ENCODE peak calls at places on chromosome 22, in four cellular contexts. One of them, this sample, is unnamed.

GRCh38 chr22:19063581-19064353 is 58.4 kb downstream of the DGCR2 start:
- DNase-seq in dorsolateral prefrontal cortex: no peak
- DNase-seq in heart left ventricle: peak
- DNase-seq in uterus: no peak
- DNase-seq in this sample: no peak

GRCh38 chr22:43151251-43152000 is at the start of gene TSPO:
- DNase-seq in dorsolateral prefrontal cortex: peak
- DNase-seq in heart left ventricle: peak
- DNase-seq in uterus: peak
- DNase-seq in this sample: no peak

GRCh38 chr22:22748297-22748743 is 103.9 kb downstream of the GGTLC2 start:
- DNase-seq in dorsolateral prefrontal cortex: peak
- DNase-seq in heart left ventricle: no peak
- DNase-seq in uterus: no peak
- DNase-seq in this sample: peak

GRCh38 chr22:35627267-35628041 is 10.3 kb upstream of the MB start:
- DNase-seq in dorsolateral prefrontal cortex: peak
- DNase-seq in heart left ventricle: peak
- DNase-seq in uterus: peak
- DNase-seq in this sample: peak

GRCh38 chr22:43293259-43293658 is 49.9 kb downstream of the SCUBE1 start:
- DNase-seq in dorsolateral prefrontal cortex: no peak
- DNase-seq in heart left ventricle: no peak
- DNase-seq in uterus: no peak
- DNase-seq in this sample: no peak

GRCh38 chr22:37036655-37037377 is 14.7 kb upstream of the KCTD17 start:
- DNase-seq in dorsolateral prefrontal cortex: no peak
- DNase-seq in heart left ventricle: no peak
- DNase-seq in uterus: no peak
- DNase-seq in this sample: no peak

GRCh38 chr22:29301716-29302401 is 4.6 kb upstream of the GAS2L1 start:
- DNase-seq in dorsolateral prefrontal cortex: no peak
- DNase-seq in heart left ventricle: peak
- DNase-seq in uterus: no peak
- DNase-seq in this sample: no peak

GRCh38 chr22:38462960-38463784 is 4.7 kb upstream of the KDELR3 start:
- DNase-seq in dorsolateral prefrontal cortex: no peak
- DNase-seq in heart left ventricle: peak
- DNase-seq in uterus: peak
- DNase-seq in this sample: no peak

GRCh38 chr22:47957649-47958048 is 1195.2 kb downstream of the TBC1D22A start:
- DNase-seq in dorsolateral prefrontal cortex: no peak
- DNase-seq in heart left ventricle: no peak
- DNase-seq in uterus: no peak
- DNase-seq in this sample: no peak

GRCh38 chr22:23626286-23626975 is 5.7 kb downstream of the DRICH1 start:
- DNase-seq in dorsolateral prefrontal cortex: no peak
- DNase-seq in heart left ventricle: no peak
- DNase-seq in uterus: no peak
- DNase-seq in this sample: no peak

GRCh38 chr22:47372596-47373385 is 610.3 kb downstream of the TBC1D22A start:
- DNase-seq in dorsolateral prefrontal cortex: no peak
- DNase-seq in heart left ventricle: peak
- DNase-seq in uterus: peak
- DNase-seq in this sample: no peak

GRCh38 chr22:37126882-37127281 is 17.4 kb upstream of the TMPRSS6 start:
- DNase-seq in dorsolateral prefrontal cortex: no peak
- DNase-seq in heart left ventricle: no peak
- DNase-seq in uterus: no peak
- DNase-seq in this sample: no peak

GRCh38 chr22:48217596-48217995 is 1455.1 kb downstream of the TBC1D22A start:
- DNase-seq in dorsolateral prefrontal cortex: no peak
- DNase-seq in heart left ventricle: no peak
- DNase-seq in uterus: no peak
- DNase-seq in this sample: no peak

GRCh38 chr22:42704896-42705295 is 15.8 kb downstream of the A4GALT start:
- DNase-seq in dorsolateral prefrontal cortex: no peak
- DNase-seq in heart left ventricle: no peak
- DNase-seq in uterus: no peak
- DNase-seq in this sample: no peak

DNA sequence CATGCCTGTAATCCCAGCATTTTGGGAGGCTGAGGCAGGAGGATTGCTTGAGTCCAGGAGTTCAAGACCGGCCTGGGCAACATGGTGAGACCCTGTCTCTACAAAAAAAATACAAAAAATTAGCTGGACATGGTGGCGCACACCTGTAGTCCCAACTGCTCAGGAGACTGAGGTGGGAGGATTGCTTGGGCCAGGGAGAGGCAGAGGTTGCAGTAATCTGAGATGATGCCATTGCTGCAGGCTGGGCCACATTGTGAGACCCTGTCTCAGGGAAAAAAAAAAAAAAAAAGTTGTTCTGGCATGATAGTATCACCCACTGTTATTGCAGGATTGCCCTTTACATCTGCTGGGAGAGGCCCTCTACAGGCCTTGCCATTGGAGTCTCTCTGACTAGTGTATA is 18.4 kb downstream of the ATXN10 start:
- DNase-seq in dorsolateral prefrontal cortex: no peak
- DNase-seq in heart left ventricle: no peak
- DNase-seq in uterus: no peak
- DNase-seq in this sample: no peak
- H3K27ac ChIP-seq in dorsolateral prefrontal cortex: no peak
- H3K27ac ChIP-seq in heart left ventricle: no peak
- H3K27ac ChIP-seq in uterus: no peak
- H3K27ac ChIP-seq in this sample: no peak

GRCh38 chr22:30882974-30883533 is 85.5 kb downstream of the MORC2 start:
- DNase-seq in dorsolateral prefrontal cortex: no peak
- DNase-seq in heart left ventricle: peak
- DNase-seq in uterus: no peak
- DNase-seq in this sample: no peak

GRCh38 chr22:30883586-30884145 is 84.9 kb downstream of the MORC2 start:
- DNase-seq in dorsolateral prefrontal cortex: no peak
- DNase-seq in heart left ventricle: peak
- DNase-seq in uterus: no peak
- DNase-seq in this sample: no peak

GRCh38 chr22:30881361-30882180 is 87.0 kb downstream of the MORC2 start:
- DNase-seq in dorsolateral prefrontal cortex: no peak
- DNase-seq in heart left ventricle: peak
- DNase-seq in uterus: no peak
- DNase-seq in this sample: no peak

GRCh38 chr22:30880847-30881246 is 87.7 kb downstream of the MORC2 start:
- DNase-seq in dorsolateral prefrontal cortex: no peak
- DNase-seq in heart left ventricle: peak
- DNase-seq in uterus: no peak
- DNase-seq in this sample: no peak

DNA sequence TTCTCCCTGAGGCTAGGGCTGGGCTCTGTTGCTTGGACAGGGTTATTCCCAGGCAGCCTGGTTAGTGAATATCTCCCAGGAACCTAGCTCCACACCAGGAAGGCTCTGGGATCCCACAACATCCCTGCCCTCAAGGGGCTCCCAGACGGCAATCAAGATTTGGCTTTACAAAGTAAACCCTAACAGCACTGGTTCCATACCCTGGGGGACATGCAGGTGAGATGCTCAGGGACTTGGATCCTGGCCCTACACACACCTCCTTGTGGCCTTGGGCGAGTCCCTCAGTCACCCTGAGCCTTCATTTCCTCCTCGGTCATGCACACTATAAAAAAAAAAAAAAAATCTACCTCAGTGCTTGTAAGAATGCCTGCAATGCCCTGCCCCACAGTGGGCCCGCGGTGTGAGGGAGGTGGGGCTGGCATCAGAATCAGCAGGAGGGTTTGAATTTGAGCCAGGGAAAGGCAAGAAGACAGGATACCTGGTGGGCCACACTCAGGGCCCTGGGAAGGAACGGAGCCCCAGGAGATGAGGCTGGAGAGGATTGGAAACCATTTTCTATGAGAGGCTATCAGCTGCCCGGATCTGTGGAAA is 86.3 kb downstream of the MORC2 start:
- DNase-seq in dorsolateral prefrontal cortex: no peak
- DNase-seq in heart left ventricle: no peak
- DNase-seq in uterus: no peak
- DNase-seq in this sample: no peak
- H3K4me3 ChIP-seq in dorsolateral prefrontal cortex: no peak
- H3K4me3 ChIP-seq in heart left ventricle: no peak
- H3K4me3 ChIP-seq in uterus: no peak
- H3K4me3 ChIP-seq in this sample: no peak

DNA sequence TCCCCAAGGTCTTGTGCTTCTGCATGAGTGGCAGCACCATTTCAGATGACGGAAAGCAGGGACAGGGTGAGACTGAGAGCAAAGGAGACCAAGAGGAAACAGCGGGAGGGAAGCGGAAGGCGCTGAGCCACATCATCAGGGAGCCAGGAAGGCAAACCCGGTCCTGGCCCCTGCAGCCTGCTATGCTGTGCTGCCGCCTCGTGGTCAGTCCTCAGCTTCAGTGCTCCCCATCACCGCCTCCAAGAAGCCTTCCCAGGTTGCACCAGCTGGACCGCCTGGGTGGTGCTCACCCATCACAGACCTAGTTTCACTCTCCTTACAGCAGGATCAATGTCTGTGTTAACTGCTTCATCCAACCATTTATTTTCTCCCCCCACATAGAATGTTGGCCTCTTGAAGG is 73.0 kb upstream of the PHF21B start:
- DNase-seq in dorsolateral prefrontal cortex: no peak
- DNase-seq in heart left ventricle: no peak
- DNase-seq in uterus: no peak
- DNase-seq in this sample: no peak
- TF ChIP-seq CTCF in dorsolateral prefrontal cortex: peak
- TF ChIP-seq CTCF in heart left ventricle: no peak
- TF ChIP-seq CTCF in uterus: no peak
- TF ChIP-seq CTCF in this sample: peak

GRCh38 chr22:27393371-27393770 is 408.2 kb downstream of the MN1 start:
- DNase-seq in dorsolateral prefrontal cortex: no peak
- DNase-seq in heart left ventricle: no peak
- DNase-seq in uterus: no peak
- DNase-seq in this sample: no peak
- H3K27ac ChIP-seq in dorsolateral prefrontal cortex: no peak
- H3K27ac ChIP-seq in heart left ventricle: no peak
- H3K27ac ChIP-seq in uterus: no peak
- H3K27ac ChIP-seq in this sample: no peak

GRCh38 chr22:50057292-50057867 is 718 bp downstream of the TTLL8 start:
- DNase-seq in dorsolateral prefrontal cortex: no peak
- DNase-seq in heart left ventricle: no peak
- DNase-seq in uterus: no peak
- DNase-seq in this sample: no peak

GRCh38 chr22:50057868-50058311 is at the start of gene TTLL8:
- DNase-seq in dorsolateral prefrontal cortex: no peak
- DNase-seq in heart left ventricle: no peak
- DNase-seq in uterus: no peak
- DNase-seq in this sample: no peak

GRCh38 chr22:50059881-50060262 is 1.8 kb upstream of the TTLL8 start:
- DNase-seq in dorsolateral prefrontal cortex: no peak
- DNase-seq in heart left ventricle: no peak
- DNase-seq in uterus: no peak
- DNase-seq in this sample: no peak

GRCh38 chr22:50059185-50059880 is 1.2 kb upstream of the TTLL8 start:
- DNase-seq in dorsolateral prefrontal cortex: no peak
- DNase-seq in heart left ventricle: no peak
- DNase-seq in uterus: no peak
- DNase-seq in this sample: no peak

DNA sequence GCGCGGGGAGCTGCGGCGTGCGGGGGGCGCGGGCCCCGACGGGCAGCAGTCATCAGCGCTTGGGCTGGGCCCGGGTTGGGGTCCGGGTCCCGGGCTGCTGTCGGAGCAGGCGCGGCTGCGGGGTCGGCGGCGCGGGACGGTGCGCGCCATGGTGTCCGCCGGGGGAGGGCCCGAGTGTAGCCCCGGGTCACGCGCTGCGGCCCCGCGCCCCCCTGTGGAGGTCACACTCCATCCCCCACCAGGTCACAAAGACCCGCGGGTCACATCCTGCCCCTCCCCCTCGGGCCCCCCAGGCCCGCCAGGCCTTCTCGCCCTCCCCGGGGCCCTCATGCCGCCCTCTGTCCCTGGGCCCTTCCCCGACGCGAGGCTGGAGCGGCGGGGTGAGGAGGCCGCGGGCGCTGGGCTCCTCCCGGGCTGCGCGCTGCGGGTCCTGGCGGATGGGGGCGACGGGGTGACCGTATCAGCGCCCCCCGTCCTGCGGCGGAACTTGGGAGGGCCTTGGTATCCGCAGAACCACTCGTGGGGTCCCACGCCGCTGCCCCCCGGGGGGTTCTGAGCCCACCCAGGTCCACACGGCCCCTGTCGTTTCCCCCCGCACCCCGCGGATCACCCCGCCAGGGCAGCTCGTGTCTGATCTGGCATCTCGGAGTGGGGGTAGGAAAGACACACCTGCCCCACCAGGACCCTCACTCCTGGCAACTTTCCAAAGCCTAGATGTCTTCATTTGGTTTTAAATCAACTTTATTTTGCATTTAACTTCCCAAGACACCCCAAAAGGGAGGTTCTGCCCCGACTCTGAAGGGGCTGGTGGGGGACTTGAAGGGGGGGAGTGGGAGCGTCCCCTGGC is 463 bp upstream of the TTLL8 start:
- DNase-seq in dorsolateral prefrontal cortex: no peak
- DNase-seq in heart left ventricle: no peak
- DNase-seq in uterus: no peak
- DNase-seq in this sample: no peak
- H3K4me3 ChIP-seq in dorsolateral prefrontal cortex: peak
- H3K4me3 ChIP-seq in heart left ventricle: peak
- H3K4me3 ChIP-seq in uterus: no peak
- H3K4me3 ChIP-seq in this sample: no peak